ENCODE peak calls at places on chromosomes 4 and X, in seven cellular contexts. B is stimulated activated CD4-positive, alpha-beta T cell treated with anti-CD3 and anti-CD28 coated beads, Interleukin-1b, Interleukin-23, amount 100 ng/mL, for 4 hours; C is body of pancreas; Q is left colon; O is ureter; X is MV-4-11; W is M059J. T is an unnamed sample.

GRCh38 chrX:85024044-85024443 is 20.4 kb downstream of the APOOL start:
- DNase-seq in B (no peak), C (no peak), Q (no peak), O (no peak), X (no peak), W (no peak), T (no peak)

GRCh38 chr4:75007891-75008290 is 75.0 kb downstream of the PARM1 start:
- DNase-seq in B (no peak), C (no peak), Q (no peak), O (no peak), X (no peak), W (no peak), T (no peak)

GRCh38 chr4:17811078-17811603 is 362 bp downstream of the NCAPG start:
- DNase-seq in B (no peak), C (peak), Q (no peak), O (no peak), X (no peak), W (no peak), T (peak)

GRCh38 chrX:72142094-72142843 is 10.6 kb upstream of the RTL5 start:
- DNase-seq in B (no peak), C (peak), Q (no peak), O (no peak), X (peak), W (no peak), T (peak)

GRCh38 chrX:111013778-111014455 is 82.1 kb upstream of the PAK3 start:
- DNase-seq in B (no peak), C (no peak), Q (no peak), O (no peak), X (no peak), W (no peak), T (no peak)

GRCh38 chr4:124803641-124804040 is 91.1 kb upstream of the ANKRD50 start:
- DNase-seq in B (no peak), C (no peak), Q (no peak), O (no peak), X (no peak), W (peak), T (no peak)

GRCh38 chrX:143788265-143788664 is 67.7 kb upstream of the SPANXN2 start:
- DNase-seq in B (no peak), C (no peak), Q (no peak), O (no peak), X (peak), W (no peak), T (no peak)

GRCh38 chr4:3369781-3370660 is 71.7 kb upstream of the HGFAC start:
- DNase-seq in B (no peak), C (no peak), Q (no peak), O (no peak), X (peak), W (peak), T (peak)

T was measured in NCI-H2227 treated with DMSO at 0.1 percent for 48 hours.